ENCODE peak calls at places on chromosome 1, in seven cellular contexts. G is mucosa of gallbladder, Q is germinal center, N is dorsolateral prefrontal cortex, J is cardiac muscle cell, Y is posterior cingulate gyrus, X is glutamatergic neuron. R is an unnamed sample.

GRCh38 chr1:2206813-2207488 is 12.4 kb upstream of the FAAP20 start:
- DNase-seq in G (no peak), Q (no peak), N (no peak), J (no peak), Y (no peak), X (no peak), R (no peak)

GRCh38 chr1:108963052-108963686 is at the start of gene CLCC1:
- DNase-seq in G (peak), Q (peak), N (peak), J (peak), Y (peak), X (peak), R (peak)

GRCh38 chr1:212512731-212513559 is 80.2 kb downstream of the NENF start:
- DNase-seq in G (no peak), Q (no peak), N (no peak), J (no peak), Y (no peak), X (no peak), R (no peak)

GRCh38 chr1:206715120-206715519 is 30.4 kb downstream of the MAPKAPK2 start:
- DNase-seq in G (no peak), Q (no peak), N (no peak), J (no peak), Y (no peak), X (no peak), R (no peak)

GRCh38 chr1:41642922-41643321 is 158.4 kb upstream of the EDN2 start:
- DNase-seq in G (no peak), Q (no peak), N (peak), J (no peak), Y (no peak), X (no peak), R (no peak)

GRCh38 chr1:182163821-182164223 is 102.3 kb upstream of the ZNF648 start:
- DNase-seq in G (peak), Q (no peak), N (peak), J (no peak), Y (peak), X (no peak), R (no peak)

GRCh38 chr1:179052776-179053175 is 27.1 kb downstream of the FAM20B start:
- DNase-seq in G (no peak), Q (no peak), N (no peak), J (no peak), Y (no peak), X (no peak), R (no peak)

GRCh38 chr1:59263116-59263515 is 33.8 kb upstream of the FGGY start:
- DNase-seq in G (no peak), Q (no peak), N (no peak), J (no peak), Y (no peak), X (no peak), R (no peak)

GRCh38 chr1:151739590-151740355 is 18.5 kb downstream of the RIIAD1 start:
- DNase-seq in G (peak), Q (no peak), N (no peak), J (no peak), Y (no peak), X (no peak), R (no peak)

GRCh38 chr1:50123071-50123470 is 14.4 kb downstream of the ELAVL4 start:
- DNase-seq in G (no peak), Q (no peak), N (no peak), J (no peak), Y (no peak), X (no peak), R (no peak)

GRCh38 chr1:12631571-12631970 is 12.3 kb upstream of the AADACL4 start:
- DNase-seq in G (no peak), Q (no peak), N (peak), J (no peak), Y (no peak), X (no peak), R (no peak)

GRCh38 chr1:204334455-204334854 is 25.3 kb downstream of the PLEKHA6 start:
- DNase-seq in G (no peak), Q (no peak), N (no peak), J (no peak), Y (no peak), X (no peak), R (no peak)

GRCh38 chr1:151314137-151314875 is 12.9 kb downstream of the PI4KB start:
- DNase-seq in G (peak), Q (no peak), N (peak), J (no peak), Y (peak), X (no peak), R (no peak)